ENCODE peak calls at places on chromosome 17, in five cellular contexts. Z, U, L, I and D are unnamed samples.

GRCh38 chr17:60712675-60713074 is 35.0 kb downstream of the BCAS3 start:
- DNase-seq in Z (no peak), U (no peak), L (no peak), I (no peak), D (no peak)

GRCh38 chr17:80432961-80433550 is 18.1 kb downstream of the ENDOV start:
- DNase-seq in Z (no peak), U (no peak), L (no peak), I (no peak), D (no peak)

GRCh38 chr17:74417178-74418045 is 14.5 kb upstream of the GPRC5C start:
- DNase-seq in Z (no peak), U (peak), L (no peak), I (no peak), D (no peak)

GRCh38 chr17:46910179-46910927 is 12.6 kb upstream of the GOSR2 start:
- DNase-seq in Z (no peak), U (no peak), L (no peak), I (no peak), D (no peak)

GRCh38 chr17:37344519-37344918 is 31.3 kb upstream of the C17orf78 start:
- DNase-seq in Z (no peak), U (no peak), L (no peak), I (no peak), D (no peak)

GRCh38 chr17:74992223-74992622 is 4.8 kb downstream of the CDR2L start:
- DNase-seq in Z (no peak), U (no peak), L (no peak), I (no peak), D (no peak)

GRCh38 chr17:59804910-59805381 is 87.8 kb downstream of the TUBD1 start:
- DNase-seq in Z (no peak), U (no peak), L (no peak), I (no peak), D (peak)

GRCh38 chr17:3681565-3681964 is 13.0 kb downstream of the EMC6 start:
- DNase-seq in Z (no peak), U (no peak), L (no peak), I (no peak), D (no peak)

GRCh38 chr17:7010523-7010922 is 1.9 kb upstream of the RNASEK start:
- DNase-seq in Z (no peak), U (no peak), L (no peak), I (no peak), D (no peak)

GRCh38 chr17:76107507-76107906 is 3.9 kb upstream of the EXOC7 start:
- DNase-seq in Z (no peak), U (no peak), L (no peak), I (no peak), D (no peak)

GRCh38 chr17:5758651-5759050 is 174.3 kb upstream of the NLRP1 start:
- DNase-seq in Z (no peak), U (no peak), L (no peak), I (no peak), D (no peak)

GRCh38 chr17:76075364-76076099 is 951 bp downstream of the GALR2 start:
- DNase-seq in Z (no peak), U (no peak), L (peak), I (no peak), D (no peak)

GRCh38 chr17:43031666-43032065 is 6.6 kb downstream of the RND2 start:
- DNase-seq in Z (no peak), U (no peak), L (no peak), I (no peak), D (no peak)

GRCh38 chr17:41825175-41825845 is 10.7 kb downstream of the NT5C3B start:
- DNase-seq in Z (no peak), U (no peak), L (peak), I (no peak), D (no peak)

GRCh38 chr17:64784353-64784798 is 122.3 kb upstream of the SMURF2 start:
- DNase-seq in Z (no peak), U (no peak), L (no peak), I (no peak), D (no peak)

GRCh38 chr17:72984145-72984924 is 108.2 kb downstream of the SLC39A11 start:
- DNase-seq in Z (no peak), U (no peak), L (no peak), I (peak), D (peak)

GRCh38 chr17:17605747-17606083 is 14.2 kb upstream of the PEMT start:
- DNase-seq in Z (no peak), U (no peak), L (no peak), I (peak), D (peak)

GRCh38 chr17:76296186-76296585 is 11.9 kb downstream of the QRICH2 start:
- DNase-seq in Z (no peak), U (no peak), L (no peak), I (no peak), D (no peak)

GRCh38 chr17:60522889-60523626 is 3.0 kb downstream of the APPBP2 start:
- DNase-seq in Z (no peak), U (no peak), L (no peak), I (no peak), D (no peak)

GRCh38 chr17:38897176-38897575 is 27.3 kb downstream of the LASP1 start:
- DNase-seq in Z (no peak), U (no peak), L (no peak), I (no peak), D (peak)

GRCh38 chr17:80453126-80453979 is 23.1 kb downstream of the NPTX1 start:
- DNase-seq in Z (no peak), U (no peak), L (no peak), I (no peak), D (peak)

GRCh38 chr17:17467720-17468119 is 9.1 kb upstream of the MED9 start:
- DNase-seq in Z (no peak), U (no peak), L (no peak), I (no peak), D (peak)

GRCh38 chr17:40602445-40603443 is 37.5 kb upstream of the CCR7 start:
- DNase-seq in Z (no peak), U (peak), L (no peak), I (no peak), D (no peak)

GRCh38 chr17:83200231-83200699 is 120.9 kb downstream of the METRNL start:
- DNase-seq in Z (peak), U (no peak), L (peak), I (peak), D (peak)

GRCh38 chr17:48023408-48024148 is 14.0 kb downstream of the COPZ2 start:
- DNase-seq in Z (peak), U (no peak), L (peak), I (no peak), D (peak)

GRCh38 chr17:8223356-8224063 is 13.1 kb upstream of the AURKB start:
- DNase-seq in Z (no peak), U (peak), L (peak), I (no peak), D (peak)

GRCh38 chr17:12116143-12116542 is 95.5 kb downstream of the MAP2K4 start:
- DNase-seq in Z (no peak), U (no peak), L (no peak), I (no peak), D (no peak)

GRCh38 chr17:52495646-52496045 is 337.1 kb upstream of the CA10 start:
- DNase-seq in Z (no peak), U (no peak), L (no peak), I (no peak), D (no peak)

GRCh38 chr17:82118815-82119380 is 20.9 kb upstream of the FASN start:
- DNase-seq in Z (no peak), U (no peak), L (no peak), I (no peak), D (no peak)

GRCh38 chr17:5468075-5468473 is 708 bp downstream of the DHX33 start:
- DNase-seq in Z (no peak), U (peak), L (no peak), I (no peak), D (no peak)

GRCh38 chr17:68540981-68541380 is 28.8 kb downstream of the PRKAR1A start:
- DNase-seq in Z (no peak), U (no peak), L (peak), I (no peak), D (no peak)

GRCh38 chr17:41499714-41500113 is 5.7 kb downstream of the KRT13 start:
- DNase-seq in Z (no peak), U (no peak), L (no peak), I (no peak), D (no peak)

GRCh38 chr17:66726371-66726770 is 108.5 kb upstream of the CACNG5 start:
- DNase-seq in Z (no peak), U (no peak), L (no peak), I (no peak), D (no peak)

GRCh38 chr17:7083592-7083991 is 3.5 kb upstream of the CLEC10A start:
- DNase-seq in Z (no peak), U (no peak), L (no peak), I (no peak), D (no peak)

GRCh38 chr17:57544834-57545463 is 200.2 kb downstream of the CCDC182 start:
- DNase-seq in Z (no peak), U (no peak), L (no peak), I (no peak), D (no peak)

GRCh38 chr17:44752953-44753861 is 5.6 kb upstream of the ADAM11 start:
- DNase-seq in Z (no peak), U (no peak), L (no peak), I (no peak), D (no peak)